ENCODE peak calls at places on chromosome 2, in nine cellular contexts. O is stimulated activated CD8-positive, alpha-beta memory T cell treated with anti-CD3 and anti-CD28 coated beads, Interleukin-15, amount 100 ng/mL, for 24 hours; H is foreskin keratinocyte; K is SK-N-DZ; F is ACHN; W is Calu3; V is NCI-H187 treated with DMSO at 0.1 percent for 48 hours; M is neuronal stem cell; J is NCI-H1105 treated with DMSO at 0.1 percent for 48 hours. X is an unnamed sample.

GRCh38 chr2:217837001-217837491 is 165.7 kb downstream of the TNS1 start:
- DNase-seq in O (no peak), H (no peak), K (no peak), F (no peak), W (no peak), V (no peak), M (no peak), J (no peak), X (peak)

GRCh38 chr2:146870691-146871090 is 974.1 kb upstream of the ACVR2A start:
- DNase-seq in O (no peak), H (no peak), K (no peak), F (no peak), W (no peak), V (no peak), M (no peak), J (no peak), X (no peak)

GRCh38 chr2:142869461-142870106 is 7.9 kb upstream of the KYNU start:
- DNase-seq in O (no peak), H (no peak), K (peak), F (no peak), W (no peak), V (no peak), M (no peak), J (no peak), X (no peak)

GRCh38 chr2:121828281-121828731 is 72.9 kb downstream of the TSN start:
- DNase-seq in O (no peak), H (peak), K (no peak), F (no peak), W (no peak), V (no peak), M (no peak), J (peak), X (no peak)

GRCh38 chr2:38485734-38486133 is 108.7 kb upstream of the ATL2 start:
- DNase-seq in O (no peak), H (no peak), K (no peak), F (no peak), W (no peak), V (no peak), M (no peak), J (no peak), X (no peak)

GRCh38 chr2:85584857-85585780 is 888 bp downstream of the VAMP5 start:
- DNase-seq in O (no peak), H (peak), K (no peak), F (peak), W (peak), V (no peak), M (no peak), J (no peak), X (no peak)

GRCh38 chr2:140814141-140814540 is 1316.7 kb downstream of the LRP1B start:
- DNase-seq in O (no peak), H (no peak), K (no peak), F (no peak), W (no peak), V (no peak), M (no peak), J (peak), X (no peak)

GRCh38 chr2:187577310-187577709 is 23.1 kb upstream of the TFPI start:
- DNase-seq in O (no peak), H (no peak), K (peak), F (no peak), W (peak), V (no peak), M (no peak), J (no peak), X (no peak)

GRCh38 chr2:109005686-109006204 is 16.7 kb upstream of the EDAR start:
- DNase-seq in O (no peak), H (no peak), K (no peak), F (no peak), W (no peak), V (no peak), M (no peak), J (no peak), X (no peak)

GRCh38 chr2:96085541-96086355 is 30.6 kb downstream of the ADRA2B start:
- DNase-seq in O (no peak), H (no peak), K (no peak), F (peak), W (no peak), V (no peak), M (no peak), J (no peak), X (peak)

GRCh38 chr2:27932396-27932795 is 41.9 kb downstream of the BABAM2 start:
- DNase-seq in O (no peak), H (peak), K (no peak), F (peak), W (no peak), V (no peak), M (no peak), J (no peak), X (no peak)

GRCh38 chr2:31810200-31810917 is 200.4 kb downstream of the MEMO1 start:
- DNase-seq in O (no peak), H (no peak), K (no peak), F (no peak), W (no peak), V (no peak), M (no peak), J (no peak), X (no peak)

GRCh38 chr2:5693288-5694015 is 1.3 kb downstream of the SOX11 start:
- DNase-seq in O (no peak), H (no peak), K (peak), F (no peak), W (no peak), V (no peak), M (no peak), J (peak), X (no peak)

GRCh38 chr2:196677404-196677803 is 37.9 kb downstream of the CCDC150 start:
- DNase-seq in O (no peak), H (peak), K (no peak), F (peak), W (no peak), V (no peak), M (no peak), J (no peak), X (no peak)

GRCh38 chr2:197909377-197909776 is 105.0 kb downstream of the PLCL1 start:
- DNase-seq in O (no peak), H (no peak), K (no peak), F (no peak), W (peak), V (no peak), M (no peak), J (no peak), X (peak)

GRCh38 chr2:31384351-31384750 is 30.2 kb downstream of the XDH start:
- DNase-seq in O (no peak), H (peak), K (no peak), F (peak), W (peak), V (no peak), M (no peak), J (no peak), X (no peak)

GRCh38 chr2:70984228-70984575 is 5.8 kb downstream of the ANKRD53 start:
- DNase-seq in O (no peak), H (no peak), K (no peak), F (no peak), W (no peak), V (no peak), M (no peak), J (no peak), X (no peak)

GRCh38 chr2:229221641-229222040 is 49.4 kb downstream of the PID1 start:
- DNase-seq in O (no peak), H (no peak), K (no peak), F (no peak), W (no peak), V (no peak), M (no peak), J (no peak), X (no peak)

GRCh38 chr2:160402997-160403979 is 90.3 kb downstream of the RBMS1 start:
- DNase-seq in O (no peak), H (peak), K (no peak), F (peak), W (no peak), V (no peak), M (no peak), J (no peak), X (no peak)

GRCh38 chr2:225598922-225599321 is 199.4 kb downstream of the NYAP2 start:
- DNase-seq in O (no peak), H (no peak), K (no peak), F (no peak), W (no peak), V (no peak), M (no peak), J (no peak), X (no peak)

X was measured in posterior cingulate gyrus.